ENCODE peak calls at places on chromosomes 4 and X, in five cellular contexts. W, Z, I, M and F are unnamed samples.

GRCh38 chrX:20595928-20596550 is 329.3 kb upstream of the RPS6KA3 start:
- DNase-seq in W (no peak), Z (no peak), I (peak), M (no peak), F (no peak)

GRCh38 chrX:75603833-75604232 is 81.0 kb upstream of the ZDHHC15 start:
- DNase-seq in W (no peak), Z (no peak), I (peak), M (peak), F (peak)

GRCh38 chr4:37453004-37453360 is 208.4 kb downstream of the NWD2 start:
- DNase-seq in W (no peak), Z (no peak), I (peak), M (peak), F (peak)

GRCh38 chr4:80990851-80991250 is 39.7 kb upstream of the BMP3 start:
- DNase-seq in W (no peak), Z (no peak), I (no peak), M (no peak), F (no peak)

GRCh38 chr4:86846921-86847320 is 2.3 kb downstream of the SLC10A6 start:
- DNase-seq in W (no peak), Z (no peak), I (peak), M (no peak), F (no peak)

GRCh38 chrX:118595501-118596042 is 100.0 kb downstream of the DOCK11 start:
- DNase-seq in W (no peak), Z (no peak), I (no peak), M (no peak), F (no peak)

GRCh38 chrX:12309733-12310054 is 171.4 kb downstream of the FRMPD4 start:
- DNase-seq in W (no peak), Z (no peak), I (no peak), M (no peak), F (no peak)

GRCh38 chr4:9870165-9870564 is 88.7 kb downstream of the DRD5 start:
- DNase-seq in W (no peak), Z (no peak), I (no peak), M (no peak), F (no peak)

GRCh38 chrX:106306391-106306947 is 138.4 kb downstream of the PWWP3B start:
- DNase-seq in W (no peak), Z (no peak), I (no peak), M (no peak), F (no peak)

GRCh38 chr4:71429106-71429505 is 90.3 kb downstream of the SLC4A4 start:
- DNase-seq in W (no peak), Z (no peak), I (no peak), M (no peak), F (no peak)

GRCh38 chr4:151195801-151196200 is 81.2 kb upstream of the PRSS48 start:
- DNase-seq in W (no peak), Z (no peak), I (peak), M (no peak), F (no peak)

GRCh38 chrX:37975421-37975820 is 30.9 kb upstream of the SYTL5 start:
- DNase-seq in W (no peak), Z (no peak), I (no peak), M (no peak), F (no peak)

GRCh38 chrX:63270873-63271272 is 80.3 kb downstream of the SPIN4 start:
- DNase-seq in W (no peak), Z (no peak), I (no peak), M (no peak), F (no peak)

GRCh38 chrX:47278684-47279083 is 45.9 kb downstream of the USP11 start:
- DNase-seq in W (no peak), Z (no peak), I (peak), M (no peak), F (no peak)

GRCh38 chrX:43556207-43556606 is 99.9 kb upstream of the MAOA start:
- DNase-seq in W (no peak), Z (no peak), I (no peak), M (no peak), F (no peak)

GRCh38 chr4:26039950-26040349 is 125.9 kb downstream of the SMIM20 start:
- DNase-seq in W (no peak), Z (peak), I (no peak), M (no peak), F (no peak)

GRCh38 chr4:184648220-184649025 is 824 bp downstream of the CASP3 start:
- DNase-seq in W (peak), Z (peak), I (peak), M (peak), F (peak)

GRCh38 chr4:8847331-8847730 is 24.3 kb downstream of the HMX1 start:
- DNase-seq in W (no peak), Z (peak), I (no peak), M (no peak), F (no peak)

GRCh38 chr4:154416183-154416543 is 75.4 kb downstream of the DCHS2 start:
- DNase-seq in W (peak), Z (peak), I (no peak), M (no peak), F (no peak)

GRCh38 chrX:1265061-1265460 is 3.6 kb upstream of the CSF2RA start:
- DNase-seq in W (no peak), Z (no peak), I (no peak), M (no peak), F (no peak)

GRCh38 chrX:153626025-153626633 is 20.9 kb upstream of the DUSP9 start:
- DNase-seq in W (no peak), Z (peak), I (no peak), M (no peak), F (no peak)

GRCh38 chr4:2942037-2942531 is 21.1 kb downstream of the NOP14 start:
- DNase-seq in W (no peak), Z (no peak), I (no peak), M (no peak), F (no peak)

GRCh38 chr4:67988986-67989385 is 25.7 kb upstream of the TMPRSS11A start:
- DNase-seq in W (no peak), Z (no peak), I (no peak), M (no peak), F (no peak)

GRCh38 chr4:30837131-30837539 is 117.0 kb downstream of the PCDH7 start:
- DNase-seq in W (no peak), Z (no peak), I (peak), M (no peak), F (no peak)

GRCh38 chrX:118534716-118535493 is 39.3 kb downstream of the DOCK11 start:
- DNase-seq in W (no peak), Z (no peak), I (no peak), M (no peak), F (no peak)

GRCh38 chr4:119139316-119139715 is 3.7 kb downstream of the MYOZ2 start:
- DNase-seq in W (no peak), Z (no peak), I (peak), M (no peak), F (no peak)

GRCh38 chrX:334971-335757 is 16.6 kb upstream of the GTPBP6 start:
- DNase-seq in W (no peak), Z (peak), I (no peak), M (no peak), F (no peak)

GRCh38 chr4:173301518-173302201 is 32.5 kb downstream of the HMGB2 start:
- DNase-seq in W (no peak), Z (no peak), I (peak), M (peak), F (peak)

GRCh38 chr4:68469482-68469881 is 22.2 kb downstream of the TMPRSS11E start:
- DNase-seq in W (no peak), Z (no peak), I (no peak), M (peak), F (no peak)

GRCh38 chrX:56761167-56761566 is 32.1 kb downstream of the NBDY start:
- DNase-seq in W (no peak), Z (peak), I (no peak), M (no peak), F (no peak)

DNA sequence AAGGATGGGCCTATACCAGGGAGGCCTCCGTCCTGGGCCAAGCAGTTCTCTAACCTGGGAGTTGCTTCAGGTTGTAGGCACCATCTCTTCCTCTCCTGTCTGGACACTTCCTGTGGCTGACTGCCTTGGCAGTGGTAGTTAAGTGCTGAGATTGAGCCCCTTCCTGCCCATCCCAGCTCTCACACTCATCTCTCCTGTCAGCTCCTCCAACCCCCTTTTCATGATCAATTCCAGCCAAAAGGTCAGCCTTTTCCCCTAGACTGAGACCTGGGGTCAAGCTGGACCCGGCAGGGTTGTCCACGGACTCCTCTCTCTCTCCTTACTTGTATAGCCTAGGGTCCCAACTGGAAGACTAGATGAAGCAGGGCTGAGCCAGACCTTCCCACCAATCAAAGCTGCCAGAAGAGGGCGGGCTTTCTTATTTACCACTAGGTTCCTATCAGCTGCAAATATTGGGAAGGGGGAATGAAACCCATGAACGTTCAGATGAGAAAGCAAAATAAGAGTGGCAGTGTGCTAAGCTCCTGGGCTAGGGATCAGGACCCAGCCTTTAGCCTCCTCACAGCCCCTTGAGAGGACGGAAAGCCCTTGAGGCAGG is 34.5 kb downstream of the KDM5C start:
- DNase-seq in W (no peak), Z (no peak), I (peak), M (no peak), F (no peak)
- TF ChIP-seq CTCF in W (no peak), Z (no peak), I (peak), M (no peak), F (peak)

GRCh38 chr4:22241415-22241814 is 274.5 kb downstream of the ADGRA3 start:
- DNase-seq in W (no peak), Z (no peak), I (no peak), M (no peak), F (no peak)

GRCh38 chr4:22237155-22237751 is 278.6 kb downstream of the ADGRA3 start:
- DNase-seq in W (no peak), Z (no peak), I (peak), M (peak), F (no peak)

GRCh38 chr4:22237846-22238513 is 277.9 kb downstream of the ADGRA3 start:
- DNase-seq in W (no peak), Z (no peak), I (no peak), M (peak), F (no peak)

GRCh38 chr4:22240814-22241213 is 275.1 kb downstream of the ADGRA3 start:
- DNase-seq in W (no peak), Z (no peak), I (no peak), M (no peak), F (no peak)

GRCh38 chr4:22238742-22239141 is 277.1 kb downstream of the ADGRA3 start:
- DNase-seq in W (no peak), Z (no peak), I (peak), M (no peak), F (no peak)
- TF ChIP-seq CTCF in W (no peak), Z (no peak), I (peak), M (peak), F (no peak)

DNA sequence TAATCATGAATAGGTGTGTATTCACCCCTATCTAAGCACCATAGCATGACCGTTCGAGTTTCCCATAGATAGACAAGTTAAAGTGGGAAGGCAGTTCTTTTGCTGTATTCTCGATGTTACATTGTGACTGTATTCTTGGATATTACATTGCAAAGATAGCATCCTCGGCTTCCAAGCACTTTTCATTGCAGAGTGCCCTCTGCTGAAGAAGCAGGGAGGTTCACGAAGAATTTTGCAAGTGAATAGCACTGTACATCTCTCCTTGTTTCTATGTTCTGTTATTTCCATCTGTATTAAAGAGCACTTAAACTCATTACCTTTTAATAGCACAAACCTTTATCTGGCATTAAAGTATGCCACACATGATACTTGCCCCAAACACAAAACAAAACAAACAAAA is 426.7 kb upstream of the ARX start:
- DNase-seq in W (no peak), Z (no peak), I (peak), M (no peak), F (no peak)
- TF ChIP-seq CTCF in W (no peak), Z (no peak), I (no peak), M (no peak), F (no peak)

GRCh38 chrX:94635003-94635402 is 961.0 kb downstream of the FAM133A start:
- DNase-seq in W (no peak), Z (no peak), I (no peak), M (no peak), F (no peak)

GRCh38 chrX:94633237-94633636 is 959.2 kb downstream of the FAM133A start:
- DNase-seq in W (no peak), Z (no peak), I (no peak), M (no peak), F (no peak)
- TF ChIP-seq CTCF in W (no peak), Z (no peak), I (no peak), M (no peak), F (no peak)

GRCh38 chr4:114378306-114378903 is 220.2 kb upstream of the UGT8 start:
- DNase-seq in W (no peak), Z (no peak), I (peak), M (no peak), F (no peak)
- TF ChIP-seq CTCF in W (no peak), Z (no peak), I (peak), M (no peak), F (peak)

GRCh38 chr4:41215155-41215554 is 813 bp upstream of the APBB2 start:
- DNase-seq in W (no peak), Z (no peak), I (no peak), M (no peak), F (no peak)

GRCh38 chr4:41213563-41214157 is 682 bp downstream of the APBB2 start:
- DNase-seq in W (peak), Z (peak), I (no peak), M (no peak), F (peak)

GRCh38 chr4:41214158-41215146 is at the start of gene APBB2:
- DNase-seq in W (peak), Z (peak), I (peak), M (peak), F (peak)

GRCh38 chr4:41209901-41210300 is 4.4 kb downstream of the APBB2 start:
- DNase-seq in W (no peak), Z (no peak), I (no peak), M (no peak), F (no peak)

DNA sequence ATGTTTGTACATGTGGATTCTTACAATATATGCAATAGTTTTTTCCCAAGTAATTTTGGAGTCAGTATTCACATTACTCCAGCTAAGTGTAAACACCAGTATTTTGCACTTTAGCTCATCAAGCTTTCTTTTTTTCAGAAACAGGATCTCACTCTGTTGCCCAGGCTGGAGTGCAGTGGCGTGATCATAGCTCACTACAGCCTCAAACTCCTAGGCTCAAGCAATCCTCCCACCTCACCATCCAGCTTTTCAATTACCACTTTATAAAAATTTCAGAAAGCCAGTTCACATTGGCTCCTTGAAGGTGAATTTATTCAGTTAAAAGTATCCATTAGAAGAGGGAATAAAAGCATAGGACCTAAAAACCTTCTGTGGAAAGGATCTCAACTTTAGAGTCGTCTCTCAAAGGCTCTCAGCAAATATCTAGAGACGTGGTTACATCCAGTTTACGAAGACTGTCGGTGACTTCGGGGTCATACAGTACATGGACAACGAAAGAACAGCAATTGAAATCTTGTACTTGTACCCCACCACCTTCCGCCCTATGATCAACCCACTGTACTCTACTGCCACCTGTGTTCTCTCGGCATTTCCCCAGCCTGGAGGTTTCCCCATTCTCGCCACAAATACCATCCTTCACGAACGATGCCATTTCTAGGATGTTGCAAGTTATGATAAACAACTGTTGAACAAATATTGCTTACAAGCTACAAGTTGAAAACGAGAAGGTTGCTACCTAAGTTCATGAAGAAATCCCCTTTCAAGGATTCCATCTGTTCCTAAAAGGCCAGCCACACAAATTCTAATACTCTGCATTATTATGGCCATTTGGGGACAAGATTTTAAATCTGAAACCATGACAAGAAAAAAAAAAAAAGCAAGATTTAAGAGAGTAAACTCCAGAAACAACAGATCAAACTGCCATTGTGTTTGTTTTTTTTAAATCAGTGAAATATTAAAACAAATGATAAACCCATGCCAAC is 1.8 kb downstream of the APBB2 start:
- DNase-seq in W (no peak), Z (peak), I (peak), M (no peak), F (peak)
- TF ChIP-seq CTCF in W (peak), Z (peak), I (peak), M (peak), F (peak)

GRCh38 chr4:122798101-122798500 is 28.5 kb upstream of the FGF2 start:
- DNase-seq in W (peak), Z (peak), I (peak), M (peak), F (no peak)
- TF ChIP-seq CTCF in W (peak), Z (no peak), I (peak), M (no peak), F (no peak)

GRCh38 chr4:128811571-128812359 is 2.3 kb downstream of the JADE1 start:
- DNase-seq in W (peak), Z (peak), I (peak), M (peak), F (peak)
- TF ChIP-seq CTCF in W (no peak), Z (no peak), I (no peak), M (no peak), F (no peak)

GRCh38 chrX:71622347-71623104 is 4.2 kb upstream of the CXCR3 start:
- DNase-seq in W (peak), Z (peak), I (peak), M (peak), F (peak)
- TF ChIP-seq CTCF in W (peak), Z (no peak), I (peak), M (no peak), F (no peak)

GRCh38 chrX:40546870-40547269 is 33.9 kb upstream of the ATP6AP2 start:
- DNase-seq in W (no peak), Z (no peak), I (no peak), M (no peak), F (no peak)

GRCh38 chrX:40542208-40542607 is 38.6 kb upstream of the ATP6AP2 start:
- DNase-seq in W (no peak), Z (no peak), I (no peak), M (no peak), F (no peak)

GRCh38 chrX:40542972-40543371 is 37.8 kb upstream of the ATP6AP2 start:
- DNase-seq in W (no peak), Z (no peak), I (no peak), M (no peak), F (no peak)

GRCh38 chrX:40544343-40545250 is 36.2 kb upstream of the ATP6AP2 start:
- DNase-seq in W (no peak), Z (no peak), I (peak), M (no peak), F (no peak)

GRCh38 chrX:40543661-40544328 is 37.0 kb upstream of the ATP6AP2 start:
- DNase-seq in W (no peak), Z (no peak), I (peak), M (peak), F (peak)
- TF ChIP-seq CTCF in W (peak), Z (peak), I (peak), M (peak), F (peak)